ENCODE peak calls at places on chromosomes 7 and 10, in nine cellular contexts. One of them, this sample, is unnamed.

GRCh38 chr7:27178366-27178765 is 4.2 kb upstream of the HOXA10 start:
- DNase-seq in GM23338: no peak
- DNase-seq in K562: no peak
- DNase-seq in HCT116: no peak
- DNase-seq in HepG2: no peak
- DNase-seq in A549: no peak
- DNase-seq in GM12878: no peak
- DNase-seq in HL-60: no peak
- DNase-seq in SK-N-SH: no peak
- DNase-seq in this sample: no peak

GRCh38 chr10:30056281-30056680 is 3.1 kb downstream of the JCAD start:
- DNase-seq in GM23338: no peak
- DNase-seq in K562: no peak
- DNase-seq in HCT116: no peak
- DNase-seq in HepG2: no peak
- DNase-seq in A549: no peak
- DNase-seq in GM12878: no peak
- DNase-seq in HL-60: no peak
- DNase-seq in SK-N-SH: no peak
- DNase-seq in this sample: no peak

GRCh38 chr7:47478017-47478344 is 103.9 kb downstream of the TNS3 start:
- DNase-seq in GM23338: no peak
- DNase-seq in K562: no peak
- DNase-seq in HCT116: no peak
- DNase-seq in HepG2: no peak
- DNase-seq in A549: no peak
- DNase-seq in GM12878: no peak
- DNase-seq in HL-60: no peak
- DNase-seq in SK-N-SH: no peak
- DNase-seq in this sample: no peak

GRCh38 chr7:106165328-106165727 is 53.2 kb upstream of the SYPL1 start:
- DNase-seq in GM23338: no peak
- DNase-seq in K562: no peak
- DNase-seq in HCT116: no peak
- DNase-seq in HepG2: no peak
- DNase-seq in A549: no peak
- DNase-seq in GM12878: no peak
- DNase-seq in HL-60: no peak
- DNase-seq in SK-N-SH: no peak
- DNase-seq in this sample: no peak

GRCh38 chr10:32143302-32143847 is 87.2 kb upstream of the KIF5B start:
- DNase-seq in GM23338: no peak
- DNase-seq in K562: no peak
- DNase-seq in HCT116: no peak
- DNase-seq in HepG2: no peak
- DNase-seq in A549: no peak
- DNase-seq in GM12878: no peak
- DNase-seq in HL-60: no peak
- DNase-seq in SK-N-SH: no peak
- DNase-seq in this sample: no peak

GRCh38 chr10:46223626-46224413 is 63.0 kb upstream of the ANTXRL start:
- DNase-seq in GM23338: no peak
- DNase-seq in K562: no peak
- DNase-seq in HCT116: no peak
- DNase-seq in HepG2: no peak
- DNase-seq in A549: no peak
- DNase-seq in GM12878: no peak
- DNase-seq in HL-60: no peak
- DNase-seq in SK-N-SH: no peak
- DNase-seq in this sample: no peak

GRCh38 chr10:3471927-3472704 is 299.5 kb upstream of the PITRM1 start:
- DNase-seq in GM23338: peak; percentile 36
- DNase-seq in K562: no peak
- DNase-seq in HCT116: no peak
- DNase-seq in HepG2: no peak
- DNase-seq in A549: peak; percentile 43
- DNase-seq in GM12878: no peak
- DNase-seq in HL-60: no peak
- DNase-seq in SK-N-SH: no peak
- DNase-seq in this sample: no peak

GRCh38 chr10:68223535-68224165 is 8.3 kb downstream of the ATOH7 start:
- DNase-seq in GM23338: peak; percentile 80
- DNase-seq in K562: no peak
- DNase-seq in HCT116: no peak
- DNase-seq in HepG2: peak; percentile 23
- DNase-seq in A549: peak; percentile 38
- DNase-seq in GM12878: no peak
- DNase-seq in HL-60: no peak
- DNase-seq in SK-N-SH: no peak
- DNase-seq in this sample: no peak

GRCh38 chr10:30184397-30185033 is 125.1 kb upstream of the JCAD start:
- DNase-seq in GM23338: no peak
- DNase-seq in K562: no peak
- DNase-seq in HCT116: no peak
- DNase-seq in HepG2: no peak
- DNase-seq in A549: no peak
- DNase-seq in GM12878: no peak
- DNase-seq in HL-60: no peak
- DNase-seq in SK-N-SH: no peak
- DNase-seq in this sample: no peak

GRCh38 chr7:94973844-94974243 is 66.5 kb downstream of the PPP1R9A start:
- DNase-seq in GM23338: no peak
- DNase-seq in K562: no peak
- DNase-seq in HCT116: no peak
- DNase-seq in HepG2: no peak
- DNase-seq in A549: no peak
- DNase-seq in GM12878: no peak
- DNase-seq in HL-60: no peak
- DNase-seq in SK-N-SH: no peak
- DNase-seq in this sample: no peak

GRCh38 chr7:106304575-106304974 is 19.8 kb upstream of the NAMPT start:
- DNase-seq in GM23338: no peak
- DNase-seq in K562: no peak
- DNase-seq in HCT116: no peak
- DNase-seq in HepG2: no peak
- DNase-seq in A549: no peak
- DNase-seq in GM12878: no peak
- DNase-seq in HL-60: no peak
- DNase-seq in SK-N-SH: no peak
- DNase-seq in this sample: no peak

GRCh38 chr7:24456526-24457214 is 116.6 kb upstream of the PALS2 start:
- DNase-seq in GM23338: no peak
- DNase-seq in K562: no peak
- DNase-seq in HCT116: no peak
- DNase-seq in HepG2: peak; percentile 56
- DNase-seq in A549: peak; percentile 13
- DNase-seq in GM12878: no peak
- DNase-seq in HL-60: no peak
- DNase-seq in SK-N-SH: no peak
- DNase-seq in this sample: no peak

GRCh38 chr10:71753091-71753959 is 20.0 kb downstream of the VSIR start:
- DNase-seq in GM23338: no peak
- DNase-seq in K562: peak; percentile 74
- DNase-seq in HCT116: no peak
- DNase-seq in HepG2: peak; percentile 81
- DNase-seq in A549: no peak
- DNase-seq in GM12878: no peak
- DNase-seq in HL-60: peak; percentile 84
- DNase-seq in SK-N-SH: no peak
- DNase-seq in this sample: no peak

GRCh38 chr7:2444476-2444875 is 31.7 kb downstream of the GRIFIN start:
- DNase-seq in GM23338: no peak
- DNase-seq in K562: peak; percentile 7
- DNase-seq in HCT116: no peak
- DNase-seq in HepG2: no peak
- DNase-seq in A549: no peak
- DNase-seq in GM12878: no peak
- DNase-seq in HL-60: no peak
- DNase-seq in SK-N-SH: no peak
- DNase-seq in this sample: no peak

GRCh38 chr7:98568891-98569290 is 48.2 kb upstream of the NPTX2 start:
- DNase-seq in GM23338: no peak
- DNase-seq in K562: no peak
- DNase-seq in HCT116: no peak
- DNase-seq in HepG2: no peak
- DNase-seq in A549: no peak
- DNase-seq in GM12878: no peak
- DNase-seq in HL-60: no peak
- DNase-seq in SK-N-SH: peak; percentile 83
- DNase-seq in this sample: no peak

GRCh38 chr7:108492742-108493141 is 33.2 kb downstream of the PNPLA8 start:
- DNase-seq in GM23338: no peak
- DNase-seq in K562: no peak
- DNase-seq in HCT116: no peak
- DNase-seq in HepG2: no peak
- DNase-seq in A549: peak; percentile 24
- DNase-seq in GM12878: no peak
- DNase-seq in HL-60: no peak
- DNase-seq in SK-N-SH: no peak
- DNase-seq in this sample: no peak

GRCh38 chr7:22127835-22128527 is 182.3 kb upstream of the CDCA7L start:
- DNase-seq in GM23338: no peak
- DNase-seq in K562: no peak
- DNase-seq in HCT116: no peak
- DNase-seq in HepG2: no peak
- DNase-seq in A549: no peak
- DNase-seq in GM12878: no peak
- DNase-seq in HL-60: no peak
- DNase-seq in SK-N-SH: no peak
- DNase-seq in this sample: no peak

GRCh38 chr7:22125436-22125835 is 179.7 kb upstream of the CDCA7L start:
- DNase-seq in GM23338: no peak
- DNase-seq in K562: no peak
- DNase-seq in HCT116: no peak
- DNase-seq in HepG2: no peak
- DNase-seq in A549: no peak
- DNase-seq in GM12878: no peak
- DNase-seq in HL-60: no peak
- DNase-seq in SK-N-SH: no peak
- DNase-seq in this sample: no peak

GRCh38 chr7:22129819-22130580 is 184.3 kb upstream of the CDCA7L start:
- DNase-seq in GM23338: no peak
- DNase-seq in K562: no peak
- DNase-seq in HCT116: no peak
- DNase-seq in HepG2: no peak
- DNase-seq in A549: no peak
- DNase-seq in GM12878: no peak
- DNase-seq in HL-60: no peak
- DNase-seq in SK-N-SH: no peak
- DNase-seq in this sample: no peak

GRCh38 chr7:22128528-22128920 is 182.8 kb upstream of the CDCA7L start:
- DNase-seq in GM23338: no peak
- DNase-seq in K562: no peak
- DNase-seq in HCT116: no peak
- DNase-seq in HepG2: no peak
- DNase-seq in A549: no peak
- DNase-seq in GM12878: no peak
- DNase-seq in HL-60: no peak
- DNase-seq in SK-N-SH: no peak
- DNase-seq in this sample: no peak

DNA sequence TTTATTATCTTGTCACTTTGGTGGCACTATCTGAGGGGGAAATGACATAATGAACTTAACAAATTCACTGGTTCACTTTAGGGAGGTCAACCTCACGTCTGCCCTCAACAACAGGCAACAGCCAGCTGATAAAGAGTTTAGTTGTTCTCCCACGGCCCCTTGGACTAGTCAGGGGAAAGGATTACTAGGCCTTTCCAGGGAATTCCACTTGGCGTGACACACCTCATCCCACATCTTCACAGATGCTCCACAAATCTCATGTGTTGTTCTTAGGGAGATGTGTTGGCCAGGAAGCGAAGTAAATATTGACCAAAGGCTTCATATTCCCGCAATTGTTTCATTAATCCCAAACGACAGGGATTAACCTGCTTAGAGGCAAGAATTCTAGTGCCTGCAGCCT is 183.5 kb upstream of the CDCA7L start:
- DNase-seq in GM23338: no peak
- DNase-seq in K562: no peak
- DNase-seq in HCT116: no peak
- DNase-seq in HepG2: no peak
- DNase-seq in A549: no peak
- DNase-seq in GM12878: no peak
- DNase-seq in HL-60: no peak
- DNase-seq in SK-N-SH: no peak
- DNase-seq in this sample: no peak
- TF ChIP-seq REST in GM23338: no peak
- TF ChIP-seq REST in K562: no peak
- TF ChIP-seq REST in HCT116: no peak
- TF ChIP-seq REST in HepG2: no peak
- TF ChIP-seq REST in A549: no peak
- TF ChIP-seq REST in GM12878: no peak
- TF ChIP-seq REST in HL-60: no peak
- TF ChIP-seq REST in SK-N-SH: no peak
- TF ChIP-seq REST in this sample: no peak

GRCh38 chr10:42691361-42692120 is 53.2 kb upstream of the ZNF33B start:
- DNase-seq in GM23338: peak; percentile 0
- DNase-seq in K562: no peak
- DNase-seq in HCT116: no peak
- DNase-seq in HepG2: no peak
- DNase-seq in A549: no peak
- DNase-seq in GM12878: no peak
- DNase-seq in HL-60: no peak
- DNase-seq in SK-N-SH: peak; percentile 83
- DNase-seq in this sample: no peak
- TF ChIP-seq CTCF in GM23338: no peak
- TF ChIP-seq CTCF in K562: no peak
- TF ChIP-seq CTCF in HCT116: no peak
- TF ChIP-seq CTCF in HepG2: no peak
- TF ChIP-seq CTCF in A549: no peak
- TF ChIP-seq CTCF in GM12878: no peak
- TF ChIP-seq CTCF in HL-60: no peak
- TF ChIP-seq CTCF in SK-N-SH: peak; percentile 60
- TF ChIP-seq CTCF in this sample: no peak

GRCh38 chr7:15906436-15906835 is 220.0 kb upstream of the MEOX2 start:
- DNase-seq in GM23338: no peak
- DNase-seq in K562: no peak
- DNase-seq in HCT116: no peak
- DNase-seq in HepG2: no peak
- DNase-seq in A549: no peak
- DNase-seq in GM12878: no peak
- DNase-seq in HL-60: no peak
- DNase-seq in SK-N-SH: no peak
- DNase-seq in this sample: no peak
- TF ChIP-seq REST in GM23338: no peak
- TF ChIP-seq REST in K562: no peak
- TF ChIP-seq REST in HCT116: no peak
- TF ChIP-seq REST in HepG2: no peak
- TF ChIP-seq REST in A549: no peak
- TF ChIP-seq REST in GM12878: no peak
- TF ChIP-seq REST in HL-60: no peak
- TF ChIP-seq REST in SK-N-SH: no peak
- TF ChIP-seq REST in this sample: no peak

DNA sequence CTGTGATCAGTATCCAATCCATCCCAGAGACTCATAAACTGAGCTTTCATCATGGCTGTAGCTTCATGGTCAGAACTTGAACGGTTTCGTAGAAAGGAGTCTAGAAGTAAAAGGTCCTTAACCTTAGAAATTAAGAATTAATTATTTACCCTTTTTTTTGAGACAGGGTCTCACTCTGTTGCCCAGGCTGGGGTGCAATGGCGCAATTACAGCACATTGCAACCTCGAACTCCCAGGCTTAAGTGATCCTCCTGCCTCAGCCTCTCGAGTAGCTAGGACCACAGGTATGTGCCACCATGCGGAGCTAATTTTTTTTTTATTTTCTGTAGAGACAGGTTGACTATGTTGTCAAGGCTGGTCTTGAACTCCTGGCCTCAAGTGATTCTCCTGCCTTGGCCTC is 41.7 kb downstream of the ATAD1 start:
- DNase-seq in GM23338: no peak
- DNase-seq in K562: no peak
- DNase-seq in HCT116: no peak
- DNase-seq in HepG2: no peak
- DNase-seq in A549: no peak
- DNase-seq in GM12878: no peak
- DNase-seq in HL-60: no peak
- DNase-seq in SK-N-SH: no peak
- DNase-seq in this sample: no peak
- TF ChIP-seq CTCF in GM23338: no peak
- TF ChIP-seq CTCF in K562: no peak
- TF ChIP-seq CTCF in HCT116: no peak
- TF ChIP-seq CTCF in HepG2: no peak
- TF ChIP-seq CTCF in A549: no peak
- TF ChIP-seq CTCF in GM12878: no peak
- TF ChIP-seq CTCF in HL-60: no peak
- TF ChIP-seq CTCF in SK-N-SH: no peak
- TF ChIP-seq CTCF in this sample: no peak